ENCODE peak calls at places on chromosomes 7 and 10, in ten cellular contexts. One of them, this sample, is unnamed.
A peak's percentile ranks its signal among the peaks of the same experiment; 100 is the strongest.

GRCh38 chr7:55591282-55591931 is 19.1 kb upstream of the VOPP1 start:
- DNase-seq in tibial artery: no peak
- DNase-seq in non-pigmented ciliary epithelial cell: no peak
- DNase-seq in NCI-H1092: no peak
- DNase-seq in stimulated activated CD8-positive, alpha-beta memory T cell treated with anti-CD3 and anti-CD28 coated beads, Interleukin-4, amount 100 ng/mL, for 48 hours: no peak
- DNase-seq in ACHN: no peak
- DNase-seq in activated CD4-positive, CD25-positive, alpha-beta regulatory T cell treated with anti-CD3 and anti-CD28 coated beads, Interleukin-2, amount 50 U/mL, for 16 hours: no peak
- DNase-seq in WTC11: no peak
- DNase-seq in A673: no peak
- DNase-seq in amniotic stem cell: no peak
- DNase-seq in this sample: no peak

GRCh38 chr7:118836933-118837332 is 612.4 kb downstream of the ANKRD7 start:
- DNase-seq in tibial artery: no peak
- DNase-seq in non-pigmented ciliary epithelial cell: no peak
- DNase-seq in NCI-H1092: no peak
- DNase-seq in stimulated activated CD8-positive, alpha-beta memory T cell treated with anti-CD3 and anti-CD28 coated beads, Interleukin-4, amount 100 ng/mL, for 48 hours: no peak
- DNase-seq in ACHN: no peak
- DNase-seq in activated CD4-positive, CD25-positive, alpha-beta regulatory T cell treated with anti-CD3 and anti-CD28 coated beads, Interleukin-2, amount 50 U/mL, for 16 hours: no peak
- DNase-seq in WTC11: no peak
- DNase-seq in A673: no peak
- DNase-seq in amniotic stem cell: no peak
- DNase-seq in this sample: no peak

GRCh38 chr7:40833541-40834234 is 698.9 kb downstream of the SUGCT start:
- DNase-seq in tibial artery: no peak
- DNase-seq in non-pigmented ciliary epithelial cell: no peak
- DNase-seq in NCI-H1092: no peak
- DNase-seq in stimulated activated CD8-positive, alpha-beta memory T cell treated with anti-CD3 and anti-CD28 coated beads, Interleukin-4, amount 100 ng/mL, for 48 hours: no peak
- DNase-seq in ACHN: peak; percentile 37
- DNase-seq in activated CD4-positive, CD25-positive, alpha-beta regulatory T cell treated with anti-CD3 and anti-CD28 coated beads, Interleukin-2, amount 50 U/mL, for 16 hours: no peak
- DNase-seq in WTC11: no peak
- DNase-seq in A673: no peak
- DNase-seq in amniotic stem cell: no peak
- DNase-seq in this sample: no peak

GRCh38 chr7:47950714-47951113 is 2.4 kb upstream of the PKD1L1 start:
- DNase-seq in tibial artery: no peak
- DNase-seq in non-pigmented ciliary epithelial cell: no peak
- DNase-seq in NCI-H1092: no peak
- DNase-seq in stimulated activated CD8-positive, alpha-beta memory T cell treated with anti-CD3 and anti-CD28 coated beads, Interleukin-4, amount 100 ng/mL, for 48 hours: no peak
- DNase-seq in ACHN: no peak
- DNase-seq in activated CD4-positive, CD25-positive, alpha-beta regulatory T cell treated with anti-CD3 and anti-CD28 coated beads, Interleukin-2, amount 50 U/mL, for 16 hours: no peak
- DNase-seq in WTC11: peak; percentile 34
- DNase-seq in A673: no peak
- DNase-seq in amniotic stem cell: no peak
- DNase-seq in this sample: peak; percentile 46

GRCh38 chr7:16071246-16071857 is 350.0 kb downstream of the CRPPA start:
- DNase-seq in tibial artery: no peak
- DNase-seq in non-pigmented ciliary epithelial cell: peak; percentile 23
- DNase-seq in NCI-H1092: peak; percentile 68
- DNase-seq in stimulated activated CD8-positive, alpha-beta memory T cell treated with anti-CD3 and anti-CD28 coated beads, Interleukin-4, amount 100 ng/mL, for 48 hours: no peak
- DNase-seq in ACHN: peak; percentile 82
- DNase-seq in activated CD4-positive, CD25-positive, alpha-beta regulatory T cell treated with anti-CD3 and anti-CD28 coated beads, Interleukin-2, amount 50 U/mL, for 16 hours: no peak
- DNase-seq in WTC11: no peak
- DNase-seq in A673: peak; percentile 79
- DNase-seq in amniotic stem cell: peak; percentile 33
- DNase-seq in this sample: no peak

GRCh38 chr10:69846252-69847000 is 44.7 kb downstream of the COL13A1 start:
- DNase-seq in tibial artery: no peak
- DNase-seq in non-pigmented ciliary epithelial cell: no peak
- DNase-seq in NCI-H1092: no peak
- DNase-seq in stimulated activated CD8-positive, alpha-beta memory T cell treated with anti-CD3 and anti-CD28 coated beads, Interleukin-4, amount 100 ng/mL, for 48 hours: no peak
- DNase-seq in ACHN: no peak
- DNase-seq in activated CD4-positive, CD25-positive, alpha-beta regulatory T cell treated with anti-CD3 and anti-CD28 coated beads, Interleukin-2, amount 50 U/mL, for 16 hours: no peak
- DNase-seq in WTC11: no peak
- DNase-seq in A673: peak; percentile 81
- DNase-seq in amniotic stem cell: no peak
- DNase-seq in this sample: no peak

GRCh38 chr10:132546567-132547420 is 9.2 kb downstream of the INPP5A start:
- DNase-seq in tibial artery: peak; percentile 20
- DNase-seq in non-pigmented ciliary epithelial cell: no peak
- DNase-seq in NCI-H1092: peak; percentile 31
- DNase-seq in stimulated activated CD8-positive, alpha-beta memory T cell treated with anti-CD3 and anti-CD28 coated beads, Interleukin-4, amount 100 ng/mL, for 48 hours: no peak
- DNase-seq in ACHN: peak; percentile 80
- DNase-seq in activated CD4-positive, CD25-positive, alpha-beta regulatory T cell treated with anti-CD3 and anti-CD28 coated beads, Interleukin-2, amount 50 U/mL, for 16 hours: no peak
- DNase-seq in WTC11: peak; percentile 5
- DNase-seq in A673: no peak
- DNase-seq in amniotic stem cell: no peak
- DNase-seq in this sample: no peak

GRCh38 chr7:157310676-157311185 is 26.1 kb upstream of the DNAJB6 start:
- DNase-seq in tibial artery: no peak
- DNase-seq in non-pigmented ciliary epithelial cell: no peak
- DNase-seq in NCI-H1092: no peak
- DNase-seq in stimulated activated CD8-positive, alpha-beta memory T cell treated with anti-CD3 and anti-CD28 coated beads, Interleukin-4, amount 100 ng/mL, for 48 hours: no peak
- DNase-seq in ACHN: peak; percentile 33
- DNase-seq in activated CD4-positive, CD25-positive, alpha-beta regulatory T cell treated with anti-CD3 and anti-CD28 coated beads, Interleukin-2, amount 50 U/mL, for 16 hours: no peak
- DNase-seq in WTC11: peak; percentile 35
- DNase-seq in A673: no peak
- DNase-seq in amniotic stem cell: no peak
- DNase-seq in this sample: no peak

GRCh38 chr10:78452782-78453181 is 419.1 kb downstream of the RPS24 start:
- DNase-seq in tibial artery: no peak
- DNase-seq in non-pigmented ciliary epithelial cell: no peak
- DNase-seq in NCI-H1092: no peak
- DNase-seq in stimulated activated CD8-positive, alpha-beta memory T cell treated with anti-CD3 and anti-CD28 coated beads, Interleukin-4, amount 100 ng/mL, for 48 hours: no peak
- DNase-seq in ACHN: no peak
- DNase-seq in activated CD4-positive, CD25-positive, alpha-beta regulatory T cell treated with anti-CD3 and anti-CD28 coated beads, Interleukin-2, amount 50 U/mL, for 16 hours: no peak
- DNase-seq in WTC11: no peak
- DNase-seq in A673: no peak
- DNase-seq in amniotic stem cell: no peak
- DNase-seq in this sample: no peak

This sample was measured in uterus.